ENCODE peak calls at places on chromosomes 11 and 22, in seven cellular contexts. F is fibroblast of pulmonary artery, Z is Caco-2, V is brain microvascular endothelial cell, W is cardiac muscle cell, S is stomach, G is pancreas. D is an unnamed sample.

GRCh38 chr22:45082795-45083194 is 73.0 kb upstream of the PHF21B start:
- DNase-seq in F (no peak), Z (no peak), V (no peak), W (no peak), S (no peak), G (no peak), D (peak)

GRCh38 chr22:48867891-48868290 is 959.8 kb downstream of the BRD1 start:
- DNase-seq in F (no peak), Z (no peak), V (no peak), W (no peak), S (no peak), G (no peak), D (no peak)

GRCh38 chr11:124643605-124644425 is 21.2 kb downstream of the TBRG1 start:
- DNase-seq in F (peak), Z (no peak), V (peak), W (no peak), S (no peak), G (no peak), D (peak)

GRCh38 chr11:1500466-1501420 is 14.2 kb upstream of the MOB2 start:
- DNase-seq in F (no peak), Z (no peak), V (no peak), W (no peak), S (no peak), G (no peak), D (no peak)

GRCh38 chr11:74341926-74342325 is 30.5 kb upstream of the P4HA3 start:
- DNase-seq in F (no peak), Z (no peak), V (no peak), W (no peak), S (no peak), G (no peak), D (no peak)

GRCh38 chr22:42399315-42400271 is 32.6 kb downstream of the NFAM1 start:
- DNase-seq in F (no peak), Z (no peak), V (no peak), W (peak), S (peak), G (no peak), D (no peak)

GRCh38 chr11:94758671-94759070 is 9.5 kb upstream of the AMOTL1 start:
- DNase-seq in F (no peak), Z (no peak), V (no peak), W (no peak), S (no peak), G (no peak), D (no peak)

GRCh38 chr11:111944651-111945051 is 7.5 kb downstream of the DIXDC1 start:
- DNase-seq in F (peak), Z (no peak), V (peak), W (no peak), S (no peak), G (no peak), D (peak)

GRCh38 chr11:85718991-85719807 is 33.2 kb upstream of the CCDC89 start:
- DNase-seq in F (peak), Z (no peak), V (peak), W (no peak), S (no peak), G (no peak), D (peak)

GRCh38 chr11:115623021-115623451 is 118.8 kb upstream of the CADM1 start:
- DNase-seq in F (peak), Z (no peak), V (peak), W (peak), S (peak), G (peak), D (peak)

GRCh38 chr11:64094463-64095223 is 58.9 kb downstream of the FLRT1 start:
- DNase-seq in F (peak), Z (no peak), V (peak), W (no peak), S (no peak), G (no peak), D (peak)

GRCh38 chr11:125517116-125517804 is 21.2 kb upstream of the FEZ1 start:
- DNase-seq in F (peak), Z (no peak), V (peak), W (peak), S (no peak), G (no peak), D (peak)

GRCh38 chr22:38317237-38317994 is at the start of gene CSNK1E:
- DNase-seq in F (no peak), Z (peak), V (peak), W (peak), S (peak), G (peak), D (peak)

GRCh38 chr11:81237139-81237538 is 1496.5 kb downstream of the FAM181B start:
- DNase-seq in F (peak), Z (peak), V (peak), W (peak), S (no peak), G (no peak), D (peak)

GRCh38 chr22:16949561-16949960 is 58.5 kb downstream of the GAB4 start:
- DNase-seq in F (no peak), Z (no peak), V (no peak), W (no peak), S (no peak), G (no peak), D (no peak)

GRCh38 chr11:68053117-68053516 is 14.3 kb downstream of the TCIRG1 start:
- DNase-seq in F (no peak), Z (peak), V (no peak), W (no peak), S (no peak), G (no peak), D (no peak)

GRCh38 chr11:95923441-95923729 is 522 bp downstream of the MTMR2 start:
- DNase-seq in F (no peak), Z (no peak), V (no peak), W (no peak), S (no peak), G (no peak), D (no peak)

GRCh38 chr11:61380914-61381313 is 11.5 kb upstream of the TMEM216 start:
- DNase-seq in F (no peak), Z (no peak), V (no peak), W (no peak), S (no peak), G (no peak), D (no peak)

GRCh38 chr11:12169822-12170221 is 59.4 kb downstream of the MICAL2 start:
- DNase-seq in F (no peak), Z (no peak), V (no peak), W (peak), S (no peak), G (no peak), D (no peak)

GRCh38 chr22:37012262-37012904 is 6.9 kb downstream of the TST start:
- DNase-seq in F (no peak), Z (no peak), V (no peak), W (no peak), S (peak), G (peak), D (peak)

GRCh38 chr11:32034149-32034548 is 56.7 kb upstream of the RCN1 start:
- DNase-seq in F (peak), Z (no peak), V (peak), W (no peak), S (no peak), G (no peak), D (peak)

GRCh38 chr11:70521475-70522260 is 123.3 kb downstream of the CTTN start:
- DNase-seq in F (no peak), Z (peak), V (no peak), W (no peak), S (no peak), G (no peak), D (no peak)

GRCh38 chr11:40338739-40339138 is 1120.7 kb downstream of the LRRC4C start:
- DNase-seq in F (peak), Z (no peak), V (peak), W (no peak), S (no peak), G (no peak), D (peak)

GRCh38 chr11:26704249-26704648 is 17.6 kb downstream of the SLC5A12 start:
- DNase-seq in F (no peak), Z (no peak), V (peak), W (no peak), S (no peak), G (no peak), D (no peak)

GRCh38 chr11:106482920-106483761 is 405.7 kb downstream of the AASDHPPT start:
- DNase-seq in F (peak), Z (no peak), V (peak), W (peak), S (no peak), G (no peak), D (peak)

GRCh38 chr11:36411202-36411640 is 98.9 kb downstream of the TRAF6 start:
- DNase-seq in F (peak), Z (no peak), V (no peak), W (no peak), S (peak), G (peak), D (peak)

GRCh38 chr11:37532271-37532670 is 934.2 kb upstream of the RAG2 start:
- DNase-seq in F (no peak), Z (no peak), V (no peak), W (no peak), S (no peak), G (no peak), D (no peak)

GRCh38 chr22:36362819-36363377 is 24.9 kb downstream of the MYH9 start:
- DNase-seq in F (no peak), Z (no peak), V (no peak), W (no peak), S (no peak), G (no peak), D (peak)

GRCh38 chr22:19291218-19291579 is 320 bp downstream of the CLTCL1 start:
- DNase-seq in F (peak), Z (peak), V (no peak), W (peak), S (peak), G (peak), D (no peak)

GRCh38 chr11:114478768-114479167 is 39.5 kb downstream of the REXO2 start:
- DNase-seq in F (peak), Z (no peak), V (no peak), W (no peak), S (no peak), G (no peak), D (peak)

GRCh38 chr11:105181521-105181920 is 42.0 kb upstream of the CARD18 start:
- DNase-seq in F (peak), Z (no peak), V (no peak), W (no peak), S (no peak), G (no peak), D (peak)

GRCh38 chr11:5280582-5281102 is 10.9 kb upstream of the HBE1 start:
- DNase-seq in F (peak), Z (peak), V (peak), W (peak), S (peak), G (no peak), D (peak)

GRCh38 chr11:33941637-33942160 is 49.8 kb upstream of the LMO2 start:
- DNase-seq in F (peak), Z (no peak), V (peak), W (no peak), S (no peak), G (no peak), D (peak)

GRCh38 chr11:10285148-10285802 is 8.7 kb downstream of the SBF2 start:
- DNase-seq in F (peak), Z (no peak), V (no peak), W (no peak), S (no peak), G (no peak), D (no peak)

GRCh38 chr11:3865388-3866193 is 10.1 kb downstream of the STIM1 start:
- DNase-seq in F (peak), Z (no peak), V (peak), W (peak), S (no peak), G (no peak), D (peak)

GRCh38 chr11:75563978-75564552 is 2.0 kb downstream of the SERPINH1 start:
- DNase-seq in F (peak), Z (no peak), V (peak), W (peak), S (peak), G (no peak), D (peak)

GRCh38 chr11:19829109-19829790 is 116.6 kb downstream of the NAV2 start:
- DNase-seq in F (no peak), Z (no peak), V (no peak), W (no peak), S (no peak), G (no peak), D (no peak)

GRCh38 chr11:14414470-14415461 is 55.8 kb upstream of the RRAS2 start:
- DNase-seq in F (no peak), Z (no peak), V (no peak), W (no peak), S (no peak), G (no peak), D (peak)

GRCh38 chr11:101127348-101127698 is 2.3 kb downstream of the PGR start:
- DNase-seq in F (no peak), Z (peak), V (no peak), W (peak), S (no peak), G (peak), D (no peak)
- H3K4me3 ChIP-seq in F (peak), Z (peak), V (peak), W (peak), S (peak), G (peak), D (peak)

GRCh38 chr11:43573873-43574272 is 106.7 kb upstream of the HSD17B12 start:
- DNase-seq in F (no peak), Z (no peak), V (no peak), W (no peak), S (no peak), G (no peak), D (no peak)

GRCh38 chr11:43576834-43577521 is 103.6 kb upstream of the HSD17B12 start:
- DNase-seq in F (peak), Z (no peak), V (peak), W (peak), S (peak), G (no peak), D (peak)

GRCh38 chr11:43575931-43576833 is 104.4 kb upstream of the HSD17B12 start:
- DNase-seq in F (peak), Z (no peak), V (no peak), W (peak), S (no peak), G (no peak), D (peak)

GRCh38 chr11:43574949-43575915 is 105.3 kb upstream of the HSD17B12 start:
- DNase-seq in F (peak), Z (no peak), V (peak), W (peak), S (no peak), G (no peak), D (peak)

GRCh38 chr11:43573233-43573632 is 107.3 kb upstream of the HSD17B12 start:
- DNase-seq in F (peak), Z (no peak), V (no peak), W (peak), S (no peak), G (no peak), D (peak)
- TF ChIP-seq CTCF in F (peak), Z (peak), V (peak), W (peak), S (peak), G (no peak), D (peak)

GRCh38 chr22:50601669-50602337 is 1.2 kb downstream of the MAPK8IP2 start:
- DNase-seq in F (no peak), Z (peak), V (no peak), W (no peak), S (no peak), G (no peak), D (no peak)
- H3K4me3 ChIP-seq in F (no peak), Z (no peak), V (no peak), W (no peak), S (no peak), G (no peak), D (no peak)

GRCh38 chr11:16613401-16614381 is 124.8 kb upstream of the C11orf58 start:
- DNase-seq in F (peak), Z (peak), V (peak), W (peak), S (peak), G (peak), D (peak)
- TF ChIP-seq CTCF in F (peak), Z (peak), V (peak), W (peak), S (peak), G (peak), D (peak)

GRCh38 chr11:65917434-65918210 is 1.2 kb downstream of the C11orf68 start:
- DNase-seq in F (no peak), Z (no peak), V (no peak), W (no peak), S (no peak), G (no peak), D (no peak)

GRCh38 chr11:65917077-65917433 is 1.8 kb downstream of the C11orf68 start:
- DNase-seq in F (no peak), Z (no peak), V (no peak), W (no peak), S (no peak), G (no peak), D (no peak)

GRCh38 chr11:65915101-65915820 is 3.6 kb downstream of the C11orf68 start:
- DNase-seq in F (no peak), Z (no peak), V (no peak), W (no peak), S (no peak), G (no peak), D (no peak)

GRCh38 chr11:65915821-65916251 is 3.0 kb downstream of the C11orf68 start:
- DNase-seq in F (peak), Z (no peak), V (peak), W (no peak), S (peak), G (no peak), D (peak)

GRCh38 chr11:65916391-65916790 is 2.5 kb downstream of the C11orf68 start:
- DNase-seq in F (no peak), Z (no peak), V (no peak), W (no peak), S (no peak), G (no peak), D (no peak)
- H3K4me3 ChIP-seq in F (no peak), Z (no peak), V (no peak), W (no peak), S (peak), G (no peak), D (peak)

GRCh38 chr11:17781626-17782025 is 47.0 kb downstream of the KCNC1 start:
- DNase-seq in F (no peak), Z (no peak), V (no peak), W (no peak), S (no peak), G (no peak), D (no peak)

GRCh38 chr11:17778956-17779860 is 44.6 kb downstream of the KCNC1 start:
- DNase-seq in F (no peak), Z (no peak), V (no peak), W (no peak), S (no peak), G (no peak), D (no peak)

GRCh38 chr11:17780668-17781067 is 46.1 kb downstream of the KCNC1 start:
- DNase-seq in F (no peak), Z (no peak), V (no peak), W (no peak), S (no peak), G (no peak), D (no peak)

GRCh38 chr11:17781221-17781620 is 46.6 kb downstream of the KCNC1 start:
- DNase-seq in F (no peak), Z (no peak), V (no peak), W (no peak), S (no peak), G (no peak), D (no peak)

DNA sequence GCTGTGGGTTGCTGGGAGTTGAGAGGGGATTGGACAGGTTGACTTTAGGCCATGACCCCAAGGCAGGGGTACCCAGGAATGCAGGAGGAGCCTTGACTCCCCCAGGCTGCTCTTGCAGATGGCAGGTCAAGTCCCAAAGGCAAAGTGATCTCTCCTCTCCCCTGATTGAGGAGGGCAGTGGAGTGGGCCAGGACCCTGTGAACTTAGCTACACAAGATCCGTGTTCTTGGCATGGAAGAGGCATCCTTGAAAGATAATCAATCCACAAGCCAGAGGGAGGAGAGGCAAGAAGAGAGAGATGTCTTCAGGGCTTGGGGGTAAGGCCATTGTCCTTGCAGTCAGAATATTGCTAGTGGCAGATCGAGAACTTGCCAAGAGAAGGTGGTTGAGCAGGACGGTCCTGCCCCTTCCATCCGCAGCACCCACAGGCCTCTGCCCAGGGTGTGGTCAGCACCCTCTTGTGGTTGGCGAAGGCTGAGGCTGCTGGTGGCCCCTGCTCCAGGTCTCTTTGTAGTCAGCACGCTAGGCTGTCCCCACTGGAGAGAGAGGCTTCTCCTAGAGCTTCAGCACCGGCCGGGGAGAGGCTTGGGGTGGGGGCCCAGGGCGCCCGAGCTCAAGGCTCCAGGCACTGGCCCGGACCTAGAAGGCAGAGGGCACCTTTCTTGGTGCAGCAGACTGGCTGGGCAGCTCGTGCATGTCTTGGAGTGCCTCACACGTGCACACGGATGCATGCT is 45.4 kb downstream of the KCNC1 start:
- DNase-seq in F (no peak), Z (no peak), V (no peak), W (no peak), S (no peak), G (no peak), D (no peak)
- TF ChIP-seq CTCF in F (no peak), Z (no peak), V (no peak), W (no peak), S (no peak), G (no peak), D (no peak)

DNA sequence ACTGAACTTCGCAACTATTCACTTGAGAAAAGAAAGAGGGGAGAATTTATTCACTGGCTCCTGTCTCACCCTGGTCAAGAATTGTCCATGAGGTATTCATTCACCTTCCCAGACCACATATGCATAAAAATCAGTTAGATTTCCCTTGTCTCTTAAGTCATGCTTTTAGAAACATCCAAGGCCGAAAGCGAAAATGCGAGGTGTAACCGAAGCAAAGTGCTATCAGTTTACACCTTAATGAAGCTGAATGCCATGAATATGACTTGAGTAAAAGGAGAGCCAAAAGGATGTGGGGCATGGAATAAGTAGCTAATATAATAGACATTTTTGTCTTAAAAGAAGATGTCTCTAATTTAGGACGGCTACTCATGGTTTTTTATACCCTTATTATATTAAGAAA is 965.6 kb upstream of the CHORDC1 start:
- DNase-seq in F (no peak), Z (no peak), V (no peak), W (no peak), S (no peak), G (no peak), D (no peak)
- H3K4me3 ChIP-seq in F (no peak), Z (no peak), V (no peak), W (no peak), S (no peak), G (no peak), D (no peak)

GRCh38 chr22:26174280-26174679 is 5.0 kb downstream of the SEZ6L start:
- DNase-seq in F (no peak), Z (peak), V (no peak), W (peak), S (no peak), G (no peak), D (no peak)
- TF ChIP-seq CTCF in F (no peak), Z (no peak), V (peak), W (no peak), S (no peak), G (no peak), D (no peak)

DNA sequence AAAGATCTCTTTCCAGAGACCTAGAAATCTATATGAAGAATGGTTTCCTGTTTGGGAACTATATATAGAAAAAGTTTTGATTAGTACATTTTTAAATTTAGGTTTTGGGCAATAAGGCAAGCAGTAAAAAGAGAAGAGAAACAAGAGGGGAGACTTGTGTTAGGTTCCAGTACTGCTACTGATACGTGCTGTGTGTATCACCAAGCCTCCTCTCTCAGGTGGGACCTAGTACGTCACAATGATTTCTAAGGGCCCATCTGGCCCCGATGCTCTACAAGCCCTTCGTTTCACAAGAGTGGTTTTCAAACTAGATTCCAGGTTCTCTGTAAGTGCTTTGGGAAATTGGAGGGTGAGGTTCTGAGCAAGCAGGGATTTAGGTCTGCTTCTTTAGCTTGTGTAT is 39.2 kb downstream of the USP35 start:
- DNase-seq in F (no peak), Z (no peak), V (no peak), W (no peak), S (no peak), G (no peak), D (no peak)
- H3K4me3 ChIP-seq in F (no peak), Z (no peak), V (no peak), W (no peak), S (no peak), G (no peak), D (no peak)

D was measured in cardiac fibroblast.